ENCODE peak calls at places on chromosomes 12 and 14, in eight cellular contexts. N is CD4-positive, alpha-beta T cell; K is activated CD8-positive, alpha-beta memory T cell treated with anti-CD3 and anti-CD28 coated beads for 24 hours; L is OCI-LY7; F is IMR-90; W is AG08396; R is astrocyte of the spinal cord; E is RWPE1. J is an unnamed sample.

GRCh38 chr14:92252291-92252690 is 70.7 kb upstream of the SLC24A4 start:
- DNase-seq in N (no peak), K (no peak), L (no peak), F (no peak), W (no peak), R (no peak), E (no peak), J (no peak)

GRCh38 chr12:69231479-69231878 is 7.9 kb upstream of the CPSF6 start:
- DNase-seq in N (no peak), K (no peak), L (no peak), F (no peak), W (no peak), R (no peak), E (no peak), J (no peak)

GRCh38 chr12:100574262-100575074 is 984 bp downstream of the GAS2L3 start:
- DNase-seq in N (no peak), K (no peak), L (no peak), F (no peak), W (peak; percentile 14), R (no peak), E (peak; percentile 49), J (peak; percentile 72)

GRCh38 chr12:15706010-15706676 is 83.0 kb downstream of the EPS8 start:
- DNase-seq in N (no peak), K (no peak), L (no peak), F (no peak), W (no peak), R (no peak), E (peak; percentile 12), J (no peak)

GRCh38 chr14:97337670-97338069 is 540.5 kb downstream of the VRK1 start:
- DNase-seq in N (no peak), K (no peak), L (no peak), F (no peak), W (no peak), R (no peak), E (no peak), J (no peak)

GRCh38 chr12:79535751-79536150 is 155.0 kb downstream of the PAWR start:
- DNase-seq in N (no peak), K (no peak), L (no peak), F (no peak), W (no peak), R (no peak), E (no peak), J (no peak)

GRCh38 chr14:76836029-76836630 is 9.9 kb downstream of the LRRC74A start:
- DNase-seq in N (no peak), K (no peak), L (no peak), F (no peak), W (no peak), R (no peak), E (no peak), J (no peak)

GRCh38 chr12:132153501-132154340 is 9.5 kb downstream of the NOC4L start:
- DNase-seq in N (peak; percentile 76), K (peak; percentile 86), L (peak; percentile 76), F (peak; percentile 61), W (peak; percentile 93), R (peak; percentile 75), E (peak; percentile 69), J (peak; percentile 78)

GRCh38 chr12:118282767-118283166 is 89.9 kb downstream of the TAOK3 start:
- DNase-seq in N (no peak), K (no peak), L (no peak), F (no peak), W (no peak), R (no peak), E (no peak), J (no peak)

GRCh38 chr12:113813229-113813541 is 152.9 kb downstream of the RBM19 start:
- DNase-seq in N (no peak), K (no peak), L (no peak), F (no peak), W (no peak), R (no peak), E (no peak), J (no peak)

GRCh38 chr12:13390381-13390856 is 193.9 kb downstream of the EMP1 start:
- DNase-seq in N (no peak), K (no peak), L (no peak), F (peak; percentile 1), W (peak; percentile 17), R (peak; percentile 78), E (peak; percentile 83), J (peak; percentile 98)

GRCh38 chr12:72610854-72611358 is 338.7 kb downstream of the TRHDE start:
- DNase-seq in N (no peak), K (no peak), L (no peak), F (no peak), W (no peak), R (no peak), E (no peak), J (no peak)

GRCh38 chr12:119512772-119513497 is 80.6 kb upstream of the TMEM233 start:
- DNase-seq in N (no peak), K (no peak), L (peak; percentile 2), F (no peak), W (no peak), R (no peak), E (peak; percentile 3), J (no peak)

GRCh38 chr14:47541652-47542051 is 133.8 kb downstream of the MDGA2 start:
- DNase-seq in N (no peak), K (no peak), L (no peak), F (no peak), W (no peak), R (no peak), E (no peak), J (no peak)

GRCh38 chr14:71529855-71530254 is 402.4 kb upstream of the RGS6 start:
- DNase-seq in N (no peak), K (no peak), L (no peak), F (no peak), W (peak; percentile 8), R (peak; percentile 86), E (no peak), J (peak; percentile 65)

GRCh38 chr14:75009176-75009575 is 6.5 kb downstream of the EIF2B2 start:
- DNase-seq in N (no peak), K (no peak), L (no peak), F (no peak), W (no peak), R (no peak), E (no peak), J (no peak)

GRCh38 chr14:95038521-95039250 is 118.6 kb downstream of the DICER1 start:
- DNase-seq in N (no peak), K (peak; percentile 33), L (no peak), F (no peak), W (no peak), R (no peak), E (no peak), J (no peak)

GRCh38 chr12:88793091-88793490 is 212.8 kb upstream of the KITLG start:
- DNase-seq in N (no peak), K (no peak), L (no peak), F (peak; percentile 75), W (peak; percentile 24), R (peak; percentile 23), E (no peak), J (no peak)

GRCh38 chr14:33704486-33704885 is 246.4 kb downstream of the EGLN3 start:
- DNase-seq in N (no peak), K (no peak), L (no peak), F (no peak), W (no peak), R (no peak), E (no peak), J (no peak)

GRCh38 chr12:27914956-27915355 is 57.6 kb downstream of the PTHLH start:
- DNase-seq in N (no peak), K (no peak), L (no peak), F (no peak), W (no peak), R (no peak), E (no peak), J (no peak)

GRCh38 chr12:49671051-49671765 is 36.0 kb downstream of the FMNL3 start:
- DNase-seq in N (peak; percentile 67), K (peak; percentile 79), L (peak; percentile 60), F (no peak), W (no peak), R (no peak), E (no peak), J (no peak)

GRCh38 chr12:42201061-42201460 is 37.0 kb downstream of the YAF2 start:
- DNase-seq in N (no peak), K (no peak), L (no peak), F (peak; percentile 42), W (no peak), R (no peak), E (no peak), J (no peak)

GRCh38 chr12:31600252-31600651 is 9.3 kb upstream of the DENND5B start:
- DNase-seq in N (no peak), K (no peak), L (peak; percentile 73), F (no peak), W (no peak), R (no peak), E (no peak), J (no peak)

GRCh38 chr14:71711619-71712018 is 220.6 kb upstream of the RGS6 start:
- DNase-seq in N (no peak), K (no peak), L (no peak), F (peak; percentile 94), W (peak; percentile 62), R (peak; percentile 93), E (peak; percentile 25), J (peak; percentile 69)

GRCh38 chr14:22822619-22823551 is 6.8 kb upstream of the MRPL52 start:
- DNase-seq in N (peak; percentile 67), K (peak; percentile 86), L (peak; percentile 83), F (peak; percentile 86), W (peak; percentile 82), R (peak; percentile 97), E (no peak), J (peak; percentile 79)

GRCh38 chr12:57521475-57522018 is 1.1 kb upstream of the MBD6 start:
- DNase-seq in N (no peak), K (peak; percentile 73), L (no peak), F (peak; percentile 61), W (no peak), R (peak; percentile 58), E (no peak), J (peak; percentile 39)

GRCh38 chr14:61510736-61511557 is 184.4 kb upstream of the HIF1A start:
- DNase-seq in N (no peak), K (peak; percentile 76), L (no peak), F (no peak), W (no peak), R (no peak), E (no peak), J (no peak)

GRCh38 chr14:80867091-80867490 is 74.4 kb downstream of the CEP128 start:
- DNase-seq in N (no peak), K (no peak), L (no peak), F (peak; percentile 31), W (no peak), R (no peak), E (no peak), J (no peak)

GRCh38 chr12:5921966-5922365 is 23.1 kb downstream of the ANO2 start:
- DNase-seq in N (no peak), K (peak; percentile 32), L (no peak), F (no peak), W (no peak), R (no peak), E (no peak), J (no peak)

GRCh38 chr12:49672351-49673181 is 34.6 kb downstream of the FMNL3 start:
- DNase-seq in N (no peak), K (no peak), L (no peak), F (no peak), W (no peak), R (no peak), E (no peak), J (peak; percentile 45)

GRCh38 chr12:45549503-45549902 is 180.0 kb upstream of the ARID2 start:
- DNase-seq in N (no peak), K (no peak), L (no peak), F (no peak), W (no peak), R (no peak), E (no peak), J (no peak)